ENCODE peak calls at places on chromosomes 16 and 17, in five cellular contexts. I, F, Y, O and S are unnamed samples. For H3K36me3, the result is how much of the 10 kb centered on the place peaks cover.

GRCh38 chr17:13587487-13588338 is 14.0 kb downstream of the HS3ST3A1 start:
- DNase-seq in Y (no peak), O (no peak), I (peak), F (no peak), S (no peak)

GRCh38 chr16:2296662-2297505 is 29.0 kb upstream of the RNPS1 start:
- DNase-seq in Y (no peak), I (peak), O (peak), F (peak), S (peak)

GRCh38 chr16:57725077-57725953 is 10.3 kb upstream of the KATNB1 start:
- DNase-seq in I (no peak), F (no peak), Y (no peak), O (no peak), S (no peak)

GRCh38 chr17:77948690-77949114 is 9.8 kb upstream of the TNRC6C start:
- DNase-seq in O (peak), F (no peak), I (peak), Y (no peak), S (no peak)

GRCh38 chr17:31508310-31509094 is 117.0 kb downstream of the RAB11FIP4 start:
- DNase-seq in I (no peak), Y (no peak), O (peak), F (peak), S (no peak)

GRCh38 chr16:84503751-84504395 is 586 bp downstream of the MEAK7 start:
- DNase-seq in F (no peak), I (no peak), O (no peak), Y (no peak), S (peak)

GRCh38 chr16:86755571-86756006 is 177.2 kb downstream of the FOXL1 start:
- DNase-seq in F (no peak), Y (no peak), O (no peak), I (no peak), S (peak)

GRCh38 chr16:3637371-3637923 is 17.0 kb upstream of the DNASE1 start:
- DNase-seq in Y (no peak), O (peak), F (peak), I (no peak), S (no peak)

GRCh38 chr17:50946891-50947843 is 81.0 kb upstream of the TOB1 start:
- DNase-seq in F (no peak), O (no peak), I (no peak), Y (no peak), S (no peak)

GRCh38 chr16:51113254-51114125 is 37.6 kb downstream of the SALL1 start:
- DNase-seq in I (no peak), Y (no peak), F (no peak), O (no peak), S (no peak)
- H3K4me3 ChIP-seq in I (no peak), Y (no peak), F (no peak), O (peak), S (no peak)

GRCh38 chr16:81518439-81518757 is 73.8 kb downstream of the CMIP start:
- DNase-seq in Y (no peak), O (no peak), I (no peak), F (no peak), S (no peak)
- H3K36me3 ChIP-seq in Y (under half), O (under half), I (under half), F (under half), S (under half)

GRCh38 chr17:82848022-82848592 is 8.3 kb upstream of the ZNF750 start:
- DNase-seq in F (peak), Y (peak), O (no peak), I (peak), S (peak)

GRCh38 chr17:82843904-82844640 is 4.2 kb upstream of the ZNF750 start:
- DNase-seq in O (no peak), Y (no peak), F (no peak), I (no peak), S (no peak)

GRCh38 chr17:82844796-82845162 is 5.0 kb upstream of the ZNF750 start:
- DNase-seq in Y (no peak), F (no peak), O (no peak), I (no peak), S (no peak)

GRCh38 chr17:82845163-82845807 is 5.5 kb upstream of the ZNF750 start:
- DNase-seq in I (peak), O (no peak), Y (no peak), F (no peak), S (no peak)

DNA sequence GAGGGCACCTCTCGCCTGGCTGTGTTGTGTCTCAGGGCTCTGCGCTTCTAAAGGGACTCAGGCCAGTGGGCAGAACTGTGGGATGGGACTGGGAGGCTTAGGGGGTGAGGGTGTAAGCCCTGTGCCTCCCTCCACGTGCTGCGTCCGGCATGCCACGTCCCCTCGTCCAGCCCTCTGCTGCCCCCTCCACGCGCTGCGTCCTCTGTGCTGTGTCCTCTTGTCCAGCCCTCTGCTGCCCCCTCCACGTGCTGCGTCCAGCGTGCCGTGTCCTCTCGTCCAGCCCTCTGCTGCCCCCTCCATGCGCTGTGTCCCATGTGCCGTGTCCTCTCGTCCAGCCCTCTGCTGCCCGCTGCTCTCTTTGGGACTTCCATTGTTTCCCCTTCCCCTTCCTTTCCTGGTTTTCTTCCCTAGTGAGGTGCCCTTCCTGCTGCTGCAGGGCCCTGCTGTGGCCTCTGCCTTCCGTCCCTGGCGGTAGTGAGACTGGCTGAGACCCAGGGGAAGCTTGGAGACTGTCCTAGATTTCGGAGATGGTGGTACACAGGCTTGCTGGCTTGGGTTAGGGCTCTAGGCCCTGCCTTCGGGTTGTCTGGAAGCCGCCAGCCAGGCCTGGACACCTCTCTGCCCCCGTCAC is 6.4 kb upstream of the ZNF750 start:
- DNase-seq in O (no peak), F (no peak), Y (no peak), I (no peak), S (no peak)
- H3K4me3 ChIP-seq in O (no peak), F (no peak), Y (no peak), I (peak), S (no peak)

DNA sequence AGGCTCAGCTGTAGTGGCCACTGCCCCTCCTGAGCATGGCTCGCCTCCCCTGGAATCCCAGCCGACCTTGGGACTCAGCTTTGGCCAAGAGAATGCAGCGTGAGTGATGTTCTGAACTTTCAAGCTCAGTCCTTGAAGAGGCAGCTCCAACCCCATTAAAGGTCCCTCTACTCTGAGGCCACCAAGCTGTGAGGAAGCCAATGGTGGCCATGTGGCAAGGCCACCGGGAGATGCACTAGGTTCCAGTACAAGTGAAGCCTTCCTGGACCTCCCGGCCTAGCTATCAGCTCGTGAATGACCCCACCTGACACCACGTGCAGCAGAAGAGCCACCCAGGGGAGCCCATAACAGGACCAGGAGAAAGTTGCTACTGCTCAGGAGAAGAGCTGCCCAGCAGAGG is 81.7 kb upstream of the GNG13 start:
- DNase-seq in F (no peak), I (no peak), Y (no peak), O (no peak), S (no peak)
- H3K36me3 ChIP-seq in F (under half), I (under half), Y (under half), O (under half), S (under half)

DNA sequence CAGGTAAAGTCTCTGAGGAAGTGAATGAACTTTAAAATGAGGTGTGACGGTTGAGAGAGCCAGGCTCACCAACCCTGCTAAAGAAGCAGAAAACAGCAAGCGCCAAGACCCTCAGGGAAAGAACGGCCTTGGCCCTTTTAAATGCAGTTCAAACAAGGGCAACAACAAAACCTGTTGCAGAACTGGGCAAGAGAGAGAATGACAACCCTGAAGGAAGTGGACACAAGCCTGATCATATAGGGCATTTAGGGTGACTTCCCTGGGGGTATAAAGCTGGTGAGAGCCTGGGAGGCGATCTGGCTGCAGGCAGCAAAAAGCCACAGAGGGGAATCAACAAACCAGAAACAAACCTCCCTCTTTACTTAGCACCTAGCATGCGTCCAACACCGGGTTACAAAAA is 1.0 kb downstream of the CPPED1 start:
- DNase-seq in O (no peak), I (no peak), Y (no peak), F (no peak), S (no peak)
- H3K4me3 ChIP-seq in O (peak), I (peak), Y (peak), F (peak), S (peak)

GRCh38 chr17:82090549-82091263 is 7.3 kb downstream of the FASN start:
- DNase-seq in O (no peak), I (no peak), F (no peak), Y (no peak), S (no peak)

GRCh38 chr17:82089723-82090548 is 8.1 kb downstream of the FASN start:
- DNase-seq in F (peak), I (no peak), O (no peak), Y (no peak), S (no peak)

GRCh38 chr17:82092628-82092994 is 5.4 kb downstream of the FASN start:
- DNase-seq in I (no peak), O (no peak), F (no peak), Y (no peak), S (no peak)

GRCh38 chr17:82092094-82092586 is 5.9 kb downstream of the FASN start:
- DNase-seq in Y (no peak), O (no peak), I (no peak), F (no peak), S (no peak)

DNA sequence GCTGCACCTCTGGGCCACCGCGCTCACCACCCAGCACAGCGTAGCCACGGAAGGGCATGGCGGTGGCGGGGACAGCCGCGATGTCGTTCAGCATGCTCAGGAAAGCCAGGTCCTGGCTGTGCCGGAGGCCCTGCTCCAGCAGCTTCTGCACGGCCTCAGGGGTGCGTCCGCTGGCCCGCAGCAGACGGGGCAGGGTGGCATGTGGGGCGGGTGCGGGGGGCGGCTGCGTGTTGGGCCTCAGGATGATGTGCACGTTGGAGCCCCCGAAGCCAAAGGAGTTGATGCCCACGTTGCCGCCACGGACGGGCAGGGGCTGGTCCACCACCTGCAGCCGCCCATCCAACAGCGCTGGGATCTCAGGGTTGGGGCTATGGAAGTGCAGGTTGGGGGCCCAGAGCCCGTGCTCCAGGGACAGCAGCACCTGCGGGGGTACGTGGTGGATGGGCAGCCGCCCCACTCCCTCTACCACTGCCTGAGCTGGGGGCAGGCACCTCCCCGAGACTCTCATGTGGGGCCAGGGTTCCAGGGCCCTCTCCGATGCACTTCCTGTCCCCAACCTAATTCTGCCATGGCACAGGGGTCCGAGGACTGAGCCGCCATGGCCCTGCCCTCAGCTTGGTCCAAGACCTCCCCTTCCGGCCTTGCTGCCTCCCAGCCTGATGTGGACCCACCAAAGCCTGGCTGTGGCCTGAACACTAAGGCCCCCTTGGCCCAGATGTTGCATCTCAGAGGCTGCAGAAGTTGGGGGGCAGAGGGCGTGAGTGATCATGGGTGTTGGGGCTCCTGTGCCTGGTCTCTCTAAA is 6.6 kb downstream of the FASN start:
- DNase-seq in O (no peak), I (no peak), F (no peak), Y (no peak), S (no peak)
- H3K36me3 ChIP-seq in O (half or more), I (half or more), F (under half), Y (under half), S (half or more)